ENCODE peak calls at places on chromosomes 11 and 22, in ten cellular contexts. W is GM12865, A is uterus, S is prostate gland, O is PC-9, G is H7, I is A673, N is suprapubic skin, U is heart left ventricle, H is K562. Z is an unnamed sample.

GRCh38 chr22:22573047-22573889 is 14.2 kb upstream of the PRAME start:
- DNase-seq in W (no peak), A (no peak), S (no peak), O (no peak), G (no peak), I (no peak), N (no peak), U (no peak), H (no peak), Z (no peak)

GRCh38 chr11:57639321-57640067 is 10.2 kb downstream of the YPEL4 start:
- DNase-seq in W (no peak), A (no peak), S (no peak), O (peak), G (peak), I (peak), N (no peak), U (no peak), H (no peak), Z (peak)

GRCh38 chr11:133382217-133382746 is 150.0 kb downstream of the OPCML start:
- DNase-seq in W (no peak), A (no peak), S (peak), O (no peak), G (no peak), I (no peak), N (no peak), U (no peak), H (no peak), Z (no peak)

GRCh38 chr11:12184696-12185095 is 74.3 kb downstream of the MICAL2 start:
- DNase-seq in W (no peak), A (no peak), S (no peak), O (no peak), G (no peak), I (no peak), N (no peak), U (no peak), H (no peak), Z (no peak)

GRCh38 chr22:24233235-24233634 is 11.6 kb downstream of the GGT5 start:
- DNase-seq in W (no peak), A (no peak), S (no peak), O (no peak), G (peak), I (no peak), N (no peak), U (no peak), H (no peak), Z (no peak)

GRCh38 chr22:27518583-27519437 is 282.7 kb downstream of the MN1 start:
- DNase-seq in W (no peak), A (no peak), S (no peak), O (no peak), G (no peak), I (no peak), N (no peak), U (no peak), H (no peak), Z (no peak)

GRCh38 chr11:67118059-67118766 is 850 bp upstream of the KDM2A start:
- DNase-seq in W (peak), A (peak), S (peak), O (peak), G (peak), I (peak), N (peak), U (peak), H (no peak), Z (peak)

GRCh38 chr11:113356203-113356602 is 31.4 kb upstream of the ANKK1 start:
- DNase-seq in W (no peak), A (no peak), S (no peak), O (no peak), G (no peak), I (no peak), N (no peak), U (no peak), H (no peak), Z (no peak)

GRCh38 chr11:125070699-125071254 is 7.7 kb downstream of the SLC37A2 start:
- DNase-seq in W (peak), A (peak), S (no peak), O (peak), G (peak), I (no peak), N (peak), U (peak), H (peak), Z (peak)

GRCh38 chr11:18063131-18063530 is 17.1 kb upstream of the TPH1 start:
- DNase-seq in W (no peak), A (no peak), S (peak), O (no peak), G (no peak), I (no peak), N (no peak), U (no peak), H (no peak), Z (no peak)

DNA sequence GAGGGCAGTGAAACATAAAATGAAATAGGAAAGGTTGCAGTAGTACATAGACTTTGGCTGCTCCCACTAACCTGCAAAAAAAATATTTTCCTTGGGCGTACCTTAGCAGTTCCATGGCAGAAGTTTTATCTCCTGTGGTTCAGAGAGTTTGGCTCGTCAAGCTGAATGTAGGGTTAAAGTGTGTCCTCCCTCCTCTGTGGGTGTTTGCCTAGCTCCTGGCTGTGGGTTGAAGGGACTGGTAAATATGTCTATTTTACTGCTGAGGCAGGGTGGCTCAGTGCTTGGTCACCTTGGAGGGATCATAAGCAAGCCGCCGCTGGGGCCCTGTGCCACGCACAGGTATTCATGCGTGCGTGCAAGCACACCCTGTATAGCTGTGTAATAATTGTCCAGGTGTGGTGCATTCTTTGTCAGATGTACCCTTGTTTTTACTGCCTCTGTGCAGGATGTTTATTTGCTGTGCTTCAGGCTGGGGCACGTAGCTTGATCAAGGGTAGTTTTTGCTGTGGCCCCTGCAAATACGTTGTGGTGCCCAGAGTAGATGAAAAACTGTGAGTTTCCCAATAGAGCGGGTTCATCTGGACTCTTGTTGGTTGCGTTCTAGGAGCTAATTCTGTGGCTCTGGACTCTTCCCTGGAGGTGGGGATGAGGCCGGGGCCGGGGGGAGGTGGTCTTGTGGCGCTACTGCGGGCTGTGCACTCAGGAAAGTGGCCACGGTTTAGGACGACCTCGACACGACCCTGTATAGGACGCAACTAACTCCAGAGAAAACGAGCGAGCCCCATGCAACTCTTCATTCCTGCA is 734 bp upstream of the SORL1 start:
- DNase-seq in W (peak), A (no peak), S (peak), O (no peak), G (no peak), I (no peak), N (no peak), U (no peak), H (no peak), Z (no peak)
- H3K4me3 ChIP-seq in W (peak), A (peak), S (peak), O (peak), G (peak), I (peak), N (peak), U (peak), H (no peak), Z (peak)

GRCh38 chr22:19448739-19449421 is 1.4 kb upstream of the C22orf39 start:
- DNase-seq in W (peak), A (no peak), S (no peak), O (no peak), G (no peak), I (no peak), N (no peak), U (no peak), H (no peak), Z (no peak)
- H3K4me3 ChIP-seq in W (peak), A (no peak), S (no peak), O (no peak), G (no peak), I (peak), N (no peak), U (no peak), H (no peak), Z (no peak)

DNA sequence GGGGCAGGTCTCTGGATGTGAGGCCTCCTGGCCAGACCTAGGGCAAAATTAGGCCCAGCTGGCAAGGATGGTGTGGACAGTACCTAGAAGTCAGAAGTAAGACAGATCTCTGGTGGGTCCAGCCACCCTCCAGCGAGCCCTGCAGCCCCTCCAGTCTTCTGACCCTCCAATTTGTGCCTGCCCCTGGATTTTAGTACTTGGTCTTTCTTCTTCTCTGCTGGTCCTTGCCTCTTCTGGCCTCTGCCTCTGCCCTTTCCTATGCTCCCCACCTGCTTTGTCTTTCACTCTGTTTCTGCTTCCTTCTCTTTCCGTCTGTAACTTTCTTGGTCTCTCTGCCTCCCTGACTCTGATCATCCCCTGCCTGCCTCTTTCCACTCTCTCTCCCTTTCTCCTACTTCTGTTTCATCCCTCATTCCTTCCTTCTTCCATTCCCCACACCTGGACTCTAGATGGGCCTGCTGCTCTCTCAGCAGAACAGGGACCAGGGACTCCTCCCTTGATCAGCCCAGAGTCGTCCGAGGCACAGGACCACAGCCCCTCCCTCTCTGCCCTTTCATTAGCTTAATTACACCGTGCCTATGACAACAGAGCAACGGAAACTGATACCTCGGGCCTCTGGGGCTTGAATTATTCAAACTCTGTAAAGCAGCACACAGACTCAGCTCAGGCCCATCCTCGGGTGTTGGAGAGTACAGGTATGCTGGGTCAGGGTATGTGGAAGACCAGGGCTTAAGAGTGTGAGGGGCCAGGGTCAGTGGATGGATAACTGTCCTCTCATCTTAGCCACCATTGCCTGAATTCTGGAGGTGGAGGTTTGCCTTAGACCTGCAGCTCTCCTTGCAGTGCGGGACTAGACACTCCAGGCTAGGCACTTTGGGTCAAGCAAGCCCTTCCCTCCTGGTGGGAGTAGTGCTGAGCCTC is at the start of gene CHRNA10:
- DNase-seq in W (no peak), A (no peak), S (no peak), O (no peak), G (no peak), I (no peak), N (no peak), U (no peak), H (peak), Z (no peak)
- H3K4me3 ChIP-seq in W (no peak), A (no peak), S (no peak), O (no peak), G (no peak), I (no peak), N (no peak), U (no peak), H (no peak), Z (no peak)

GRCh38 chr11:80097146-80097545 is 656.3 kb upstream of the TENM4 start:
- DNase-seq in W (no peak), A (no peak), S (no peak), O (peak), G (no peak), I (no peak), N (no peak), U (no peak), H (no peak), Z (no peak)
- H3K4me3 ChIP-seq in W (no peak), A (no peak), S (no peak), O (no peak), G (no peak), I (no peak), N (no peak), U (no peak), H (no peak), Z (no peak)

GRCh38 chr22:40678493-40679248 is 613 bp upstream of the MCHR1 start:
- DNase-seq in W (no peak), A (no peak), S (no peak), O (no peak), G (no peak), I (no peak), N (no peak), U (no peak), H (no peak), Z (no peak)
- H3K4me3 ChIP-seq in W (no peak), A (peak), S (no peak), O (no peak), G (no peak), I (no peak), N (peak), U (peak), H (no peak), Z (no peak)

DNA sequence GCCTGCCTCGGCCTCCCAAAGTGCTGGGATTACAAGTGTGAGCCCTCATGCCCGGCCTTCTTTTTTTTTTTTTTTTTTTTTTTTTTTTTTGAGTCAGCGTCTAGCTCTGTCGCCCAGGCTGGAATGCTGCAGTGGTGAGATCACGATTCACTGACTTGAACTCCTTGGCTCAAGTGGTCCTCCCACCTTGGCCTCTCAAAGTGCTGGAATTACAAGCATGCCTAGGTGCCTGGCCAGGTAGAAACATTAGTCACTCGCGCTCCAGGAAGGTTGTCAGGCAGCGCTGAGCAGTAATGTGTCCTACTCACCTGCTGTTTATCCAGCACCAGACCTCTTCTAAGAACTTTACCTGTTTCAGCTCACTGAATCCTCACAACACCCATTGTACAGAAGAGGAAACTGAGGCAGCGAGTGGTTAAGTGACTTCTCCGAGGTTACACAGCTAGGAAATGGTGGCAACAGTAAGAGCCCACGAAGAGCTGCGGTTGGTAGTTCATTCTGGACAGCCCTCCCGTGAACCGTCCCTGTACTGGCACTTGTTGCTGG is 496 bp upstream of the CST6 start:
- DNase-seq in W (no peak), A (no peak), S (peak), O (peak), G (peak), I (no peak), N (no peak), U (no peak), H (no peak), Z (no peak)
- H3K4me3 ChIP-seq in W (no peak), A (peak), S (no peak), O (peak), G (no peak), I (no peak), N (peak), U (no peak), H (no peak), Z (no peak)